ENCODE peak calls at places on chromosomes 5 and 9, in seven cellular contexts. One of them, this sample, is unnamed.

GRCh38 chr5:126477281-126477680 is 54.1 kb downstream of the GRAMD2B start:
- DNase-seq in H1: no peak
- DNase-seq in H9: no peak
- DNase-seq in mesendoderm: no peak
- DNase-seq in mesenchymal stem cell: no peak
- DNase-seq in IMR-90: peak; percentile 46
- DNase-seq in neuronal stem cell: no peak
- DNase-seq in this sample: no peak

GRCh38 chr5:98904786-98905185 is 24.0 kb downstream of the CHD1 start:
- DNase-seq in mesendoderm: no peak
- DNase-seq in neuronal stem cell: no peak
- DNase-seq in H9: no peak
- DNase-seq in mesenchymal stem cell: peak; percentile 22
- DNase-seq in H1: no peak
- DNase-seq in IMR-90: peak; percentile 63
- DNase-seq in this sample: no peak

GRCh38 chr5:117881426-117882230 is 1106.7 kb downstream of the DTWD2 start:
- DNase-seq in mesenchymal stem cell: no peak
- DNase-seq in mesendoderm: no peak
- DNase-seq in H9: no peak
- DNase-seq in neuronal stem cell: no peak
- DNase-seq in IMR-90: no peak
- DNase-seq in H1: no peak
- DNase-seq in this sample: no peak

GRCh38 chr9:84839538-84839937 is 170.0 kb downstream of the NTRK2 start:
- DNase-seq in H9: no peak
- DNase-seq in mesendoderm: no peak
- DNase-seq in IMR-90: no peak
- DNase-seq in mesenchymal stem cell: peak; percentile 59
- DNase-seq in H1: no peak
- DNase-seq in neuronal stem cell: no peak
- DNase-seq in this sample: peak; percentile 48

GRCh38 chr5:7364226-7364875 is 31.6 kb upstream of the ADCY2 start:
- DNase-seq in mesendoderm: peak; percentile 34
- DNase-seq in IMR-90: no peak
- DNase-seq in H9: no peak
- DNase-seq in mesenchymal stem cell: no peak
- DNase-seq in neuronal stem cell: no peak
- DNase-seq in H1: no peak
- DNase-seq in this sample: no peak

GRCh38 chr5:124398471-124398870 is 348.0 kb downstream of the ZNF608 start:
- DNase-seq in mesenchymal stem cell: no peak
- DNase-seq in neuronal stem cell: no peak
- DNase-seq in mesendoderm: no peak
- DNase-seq in IMR-90: peak; percentile 19
- DNase-seq in H1: no peak
- DNase-seq in H9: no peak
- DNase-seq in this sample: no peak

GRCh38 chr5:7576023-7576715 is 180.2 kb downstream of the ADCY2 start:
- DNase-seq in IMR-90: no peak
- DNase-seq in H9: no peak
- DNase-seq in H1: no peak
- DNase-seq in mesenchymal stem cell: no peak
- DNase-seq in mesendoderm: no peak
- DNase-seq in neuronal stem cell: no peak
- DNase-seq in this sample: no peak

GRCh38 chr5:177132504-177133118 is 962 bp upstream of the NSD1 start:
- DNase-seq in mesenchymal stem cell: peak; percentile 48
- DNase-seq in IMR-90: no peak
- DNase-seq in mesendoderm: peak; percentile 84
- DNase-seq in neuronal stem cell: peak; percentile 66
- DNase-seq in H9: peak; percentile 79
- DNase-seq in H1: peak; percentile 91
- DNase-seq in this sample: peak; percentile 46

GRCh38 chr5:111830333-111830732 is 73.3 kb upstream of the NREP start:
- DNase-seq in mesenchymal stem cell: peak; percentile 56
- DNase-seq in neuronal stem cell: no peak
- DNase-seq in H1: no peak
- DNase-seq in IMR-90: peak; percentile 70
- DNase-seq in H9: no peak
- DNase-seq in mesendoderm: no peak
- DNase-seq in this sample: no peak

GRCh38 chr5:176368726-176369125 is 3.4 kb downstream of the ARL10 start:
- DNase-seq in IMR-90: no peak
- DNase-seq in mesendoderm: no peak
- DNase-seq in neuronal stem cell: no peak
- DNase-seq in H1: no peak
- DNase-seq in H9: no peak
- DNase-seq in mesenchymal stem cell: no peak
- DNase-seq in this sample: no peak

GRCh38 chr5:117800261-117800660 is 1188.1 kb downstream of the DTWD2 start:
- DNase-seq in mesenchymal stem cell: peak; percentile 30
- DNase-seq in neuronal stem cell: no peak
- DNase-seq in H9: no peak
- DNase-seq in IMR-90: peak; percentile 51
- DNase-seq in H1: no peak
- DNase-seq in mesendoderm: no peak
- DNase-seq in this sample: no peak

GRCh38 chr9:85723220-85723619 is 18.5 kb downstream of the AGTPBP1 start:
- DNase-seq in neuronal stem cell: no peak
- DNase-seq in H1: peak; percentile 77
- DNase-seq in mesenchymal stem cell: no peak
- DNase-seq in H9: peak; percentile 91
- DNase-seq in mesendoderm: peak; percentile 88
- DNase-seq in IMR-90: no peak
- DNase-seq in this sample: no peak

GRCh38 chr5:35822541-35822940 is 34.1 kb upstream of the IL7R start:
- DNase-seq in H1: no peak
- DNase-seq in H9: no peak
- DNase-seq in IMR-90: no peak
- DNase-seq in neuronal stem cell: no peak
- DNase-seq in mesendoderm: no peak
- DNase-seq in mesenchymal stem cell: no peak
- DNase-seq in this sample: no peak

GRCh38 chr5:138032028-138032571 is 779 bp downstream of the FAM13B start:
- DNase-seq in H9: peak; percentile 82
- DNase-seq in mesendoderm: no peak
- DNase-seq in mesenchymal stem cell: no peak
- DNase-seq in H1: no peak
- DNase-seq in neuronal stem cell: no peak
- DNase-seq in IMR-90: peak; percentile 43
- DNase-seq in this sample: peak; percentile 26

GRCh38 chr9:38133595-38133994 is 64.6 kb upstream of the SHB start:
- DNase-seq in H9: no peak
- DNase-seq in neuronal stem cell: no peak
- DNase-seq in IMR-90: no peak
- DNase-seq in mesendoderm: no peak
- DNase-seq in mesenchymal stem cell: no peak
- DNase-seq in H1: no peak
- DNase-seq in this sample: no peak

GRCh38 chr9:38130724-38131123 is 61.7 kb upstream of the SHB start:
- DNase-seq in neuronal stem cell: no peak
- DNase-seq in IMR-90: no peak
- DNase-seq in H1: no peak
- DNase-seq in mesenchymal stem cell: no peak
- DNase-seq in H9: no peak
- DNase-seq in mesendoderm: no peak
- DNase-seq in this sample: no peak

GRCh38 chr9:38131729-38132128 is 62.7 kb upstream of the SHB start:
- DNase-seq in mesendoderm: no peak
- DNase-seq in H9: no peak
- DNase-seq in neuronal stem cell: no peak
- DNase-seq in IMR-90: no peak
- DNase-seq in mesenchymal stem cell: no peak
- DNase-seq in H1: no peak
- DNase-seq in this sample: no peak

GRCh38 chr9:38134578-38134977 is 65.6 kb upstream of the SHB start:
- DNase-seq in mesendoderm: no peak
- DNase-seq in mesenchymal stem cell: no peak
- DNase-seq in neuronal stem cell: no peak
- DNase-seq in IMR-90: no peak
- DNase-seq in H1: no peak
- DNase-seq in H9: no peak
- DNase-seq in this sample: no peak

DNA sequence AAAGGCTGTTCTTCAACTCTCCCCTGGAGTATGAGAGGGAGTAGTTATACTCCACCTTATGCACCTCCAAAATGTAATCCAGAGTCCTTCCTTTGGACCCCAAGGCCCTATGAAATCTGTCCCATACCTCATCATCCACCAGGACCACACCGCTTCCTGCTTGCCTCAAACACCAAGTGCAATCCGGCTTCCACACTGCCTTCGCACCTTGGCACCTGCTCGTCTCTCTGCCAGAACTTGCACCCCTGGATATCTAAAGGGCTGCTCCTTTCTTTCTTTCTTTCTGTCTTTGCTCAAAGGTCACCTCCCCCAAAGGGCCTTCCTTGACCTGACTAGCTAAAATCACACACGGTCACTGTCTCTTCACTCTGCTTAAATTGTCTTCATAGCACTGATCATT is 63.9 kb upstream of the SHB start:
- DNase-seq in IMR-90: no peak
- DNase-seq in mesendoderm: no peak
- DNase-seq in mesenchymal stem cell: no peak
- DNase-seq in neuronal stem cell: no peak
- DNase-seq in H1: no peak
- DNase-seq in H9: no peak
- DNase-seq in this sample: no peak
- H2BK5ac ChIP-seq in IMR-90: no peak overlapping the region
- H2BK5ac ChIP-seq in mesendoderm: no peak overlapping the region
- H2BK5ac ChIP-seq in mesenchymal stem cell: no peak overlapping the region
- H2BK5ac ChIP-seq in neuronal stem cell: no peak overlapping the region
- H2BK5ac ChIP-seq in H1: no peak overlapping the region
- H2BK5ac ChIP-seq in H9: no peak overlapping the region
- H2BK5ac ChIP-seq in this sample: no peak overlapping the region

GRCh38 chr5:43702815-43703214 is 99.8 kb downstream of the NNT start:
- DNase-seq in mesendoderm: peak; percentile 59
- DNase-seq in H1: no peak
- DNase-seq in mesenchymal stem cell: no peak
- DNase-seq in H9: no peak
- DNase-seq in IMR-90: peak; percentile 23
- DNase-seq in neuronal stem cell: no peak
- DNase-seq in this sample: no peak

GRCh38 chr5:43700591-43700990 is 97.6 kb downstream of the NNT start:
- DNase-seq in H9: no peak
- DNase-seq in H1: no peak
- DNase-seq in mesenchymal stem cell: no peak
- DNase-seq in IMR-90: no peak
- DNase-seq in mesendoderm: no peak
- DNase-seq in neuronal stem cell: no peak
- DNase-seq in this sample: no peak

GRCh38 chr5:43701227-43701626 is 98.2 kb downstream of the NNT start:
- DNase-seq in H9: no peak
- DNase-seq in neuronal stem cell: no peak
- DNase-seq in mesendoderm: no peak
- DNase-seq in mesenchymal stem cell: no peak
- DNase-seq in H1: no peak
- DNase-seq in IMR-90: no peak
- DNase-seq in this sample: no peak

GRCh38 chr5:43702293-43702692 is 99.3 kb downstream of the NNT start:
- DNase-seq in H9: no peak
- DNase-seq in IMR-90: no peak
- DNase-seq in H1: no peak
- DNase-seq in mesendoderm: no peak
- DNase-seq in mesenchymal stem cell: no peak
- DNase-seq in neuronal stem cell: no peak
- DNase-seq in this sample: no peak

DNA sequence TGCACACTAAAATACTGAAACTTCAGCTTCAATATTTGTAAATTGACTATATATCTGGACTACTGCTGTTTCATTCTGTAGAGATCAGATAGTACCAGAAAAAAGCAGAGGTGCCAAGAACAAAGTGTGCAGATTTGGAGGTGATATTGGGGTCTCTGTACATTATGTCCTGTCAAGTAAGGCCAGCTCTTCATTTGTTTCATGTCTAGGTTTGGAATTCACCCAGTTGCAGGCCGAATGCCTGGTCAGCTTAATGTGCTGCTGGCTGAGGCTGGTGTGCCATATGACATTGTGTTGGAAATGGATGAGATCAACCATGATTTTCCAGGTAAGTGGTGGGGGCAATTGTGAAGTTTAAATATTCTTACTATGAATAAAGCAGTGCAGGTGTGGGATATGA is 96.9 kb downstream of the NNT start:
- DNase-seq in mesendoderm: no peak
- DNase-seq in H1: no peak
- DNase-seq in neuronal stem cell: no peak
- DNase-seq in H9: no peak
- DNase-seq in IMR-90: no peak
- DNase-seq in mesenchymal stem cell: no peak
- DNase-seq in this sample: no peak
- H2BK5ac ChIP-seq in mesendoderm: no peak overlapping the region
- H2BK5ac ChIP-seq in H1: no peak overlapping the region
- H2BK5ac ChIP-seq in neuronal stem cell: no peak overlapping the region
- H2BK5ac ChIP-seq in H9: no peak overlapping the region
- H2BK5ac ChIP-seq in IMR-90: no peak overlapping the region
- H2BK5ac ChIP-seq in mesenchymal stem cell: no peak overlapping the region
- H2BK5ac ChIP-seq in this sample: no peak overlapping the region

GRCh38 chr9:11319477-11320060 is 706.8 kb upstream of the PTPRD start:
- DNase-seq in IMR-90: no peak
- DNase-seq in neuronal stem cell: peak; percentile 39
- DNase-seq in H1: no peak
- DNase-seq in mesendoderm: peak; percentile 50
- DNase-seq in mesenchymal stem cell: peak; percentile 50
- DNase-seq in H9: no peak
- DNase-seq in this sample: peak; percentile 1
- H2BK5ac ChIP-seq in IMR-90: no peak overlapping the region
- H2BK5ac ChIP-seq in neuronal stem cell: no peak overlapping the region
- H2BK5ac ChIP-seq in H1: no peak overlapping the region
- H2BK5ac ChIP-seq in mesendoderm: no peak overlapping the region
- H2BK5ac ChIP-seq in mesenchymal stem cell: no peak overlapping the region
- H2BK5ac ChIP-seq in H9: no peak overlapping the region
- H2BK5ac ChIP-seq in this sample: no peak overlapping the region

GRCh38 chr5:23316060-23316591 is 191.3 kb upstream of the PRDM9 start:
- DNase-seq in neuronal stem cell: no peak
- DNase-seq in mesenchymal stem cell: no peak
- DNase-seq in IMR-90: no peak
- DNase-seq in H1: no peak
- DNase-seq in mesendoderm: no peak
- DNase-seq in H9: no peak
- DNase-seq in this sample: no peak

GRCh38 chr5:23319906-23320305 is 187.5 kb upstream of the PRDM9 start:
- DNase-seq in mesendoderm: no peak
- DNase-seq in neuronal stem cell: no peak
- DNase-seq in H1: no peak
- DNase-seq in IMR-90: no peak
- DNase-seq in H9: no peak
- DNase-seq in mesenchymal stem cell: no peak
- DNase-seq in this sample: no peak

GRCh38 chr5:23318960-23319359 is 188.4 kb upstream of the PRDM9 start:
- DNase-seq in H9: no peak
- DNase-seq in mesenchymal stem cell: no peak
- DNase-seq in H1: no peak
- DNase-seq in mesendoderm: no peak
- DNase-seq in neuronal stem cell: no peak
- DNase-seq in IMR-90: no peak
- DNase-seq in this sample: no peak

GRCh38 chr5:23318166-23318565 is 189.2 kb upstream of the PRDM9 start:
- DNase-seq in IMR-90: no peak
- DNase-seq in neuronal stem cell: no peak
- DNase-seq in mesendoderm: no peak
- DNase-seq in H1: no peak
- DNase-seq in H9: no peak
- DNase-seq in mesenchymal stem cell: no peak
- DNase-seq in this sample: no peak

GRCh38 chr5:23314827-23315226 is 192.6 kb upstream of the PRDM9 start:
- DNase-seq in H9: no peak
- DNase-seq in neuronal stem cell: no peak
- DNase-seq in H1: no peak
- DNase-seq in IMR-90: peak; percentile 4
- DNase-seq in mesenchymal stem cell: peak; percentile 70
- DNase-seq in mesendoderm: peak; percentile 19
- DNase-seq in this sample: peak; percentile 6
- H2BK5ac ChIP-seq in H9: no peak overlapping the region
- H2BK5ac ChIP-seq in neuronal stem cell: no peak overlapping the region
- H2BK5ac ChIP-seq in H1: no peak overlapping the region
- H2BK5ac ChIP-seq in IMR-90: no peak overlapping the region
- H2BK5ac ChIP-seq in mesenchymal stem cell: no peak overlapping the region
- H2BK5ac ChIP-seq in mesendoderm: no peak overlapping the region
- H2BK5ac ChIP-seq in this sample: no peak overlapping the region